ENCODE peak calls at places on chromosomes 16 and 17, in nine cellular contexts. One of them, this sample, is unnamed. For H3K4me1, the result is how much of the 10 kb centered on the place peaks cover.

GRCh38 chr16:84182104-84182503 is 4.8 kb downstream of the TAF1C start:
- DNase-seq in IMR-90: no peak
- DNase-seq in GM23338: no peak
- DNase-seq in endothelial cell of umbilical vein: no peak
- DNase-seq in cardiac muscle cell: no peak
- DNase-seq in prostate gland: no peak
- DNase-seq in endodermal cell: peak
- DNase-seq in tibial nerve: no peak
- DNase-seq in mammary epithelial cell: no peak
- DNase-seq in this sample: no peak

GRCh38 chr17:19647697-19648474 is 665 bp upstream of the ALDH3A2 start:
- DNase-seq in tibial nerve: peak
- DNase-seq in IMR-90: peak
- DNase-seq in mammary epithelial cell: peak
- DNase-seq in endothelial cell of umbilical vein: peak
- DNase-seq in cardiac muscle cell: peak
- DNase-seq in prostate gland: peak
- DNase-seq in endodermal cell: peak
- DNase-seq in GM23338: peak
- DNase-seq in this sample: peak

GRCh38 chr16:14289692-14290340 is 218.7 kb downstream of the MRTFB start:
- DNase-seq in tibial nerve: no peak
- DNase-seq in GM23338: peak
- DNase-seq in mammary epithelial cell: no peak
- DNase-seq in IMR-90: peak
- DNase-seq in endodermal cell: peak
- DNase-seq in cardiac muscle cell: peak
- DNase-seq in endothelial cell of umbilical vein: no peak
- DNase-seq in prostate gland: no peak
- DNase-seq in this sample: no peak

GRCh38 chr17:66764559-66764958 is 70.4 kb upstream of the CACNG5 start:
- DNase-seq in IMR-90: no peak
- DNase-seq in GM23338: no peak
- DNase-seq in prostate gland: no peak
- DNase-seq in cardiac muscle cell: no peak
- DNase-seq in endothelial cell of umbilical vein: no peak
- DNase-seq in mammary epithelial cell: no peak
- DNase-seq in tibial nerve: no peak
- DNase-seq in endodermal cell: no peak
- DNase-seq in this sample: no peak

GRCh38 chr17:31433091-31433790 is 41.8 kb downstream of the RAB11FIP4 start:
- DNase-seq in GM23338: no peak
- DNase-seq in prostate gland: no peak
- DNase-seq in IMR-90: no peak
- DNase-seq in endodermal cell: no peak
- DNase-seq in tibial nerve: no peak
- DNase-seq in mammary epithelial cell: no peak
- DNase-seq in cardiac muscle cell: no peak
- DNase-seq in endothelial cell of umbilical vein: peak
- DNase-seq in this sample: no peak

GRCh38 chr17:82244413-82245140 is 15.7 kb downstream of the SLC16A3 start:
- DNase-seq in endodermal cell: peak
- DNase-seq in endothelial cell of umbilical vein: peak
- DNase-seq in tibial nerve: no peak
- DNase-seq in IMR-90: no peak
- DNase-seq in GM23338: no peak
- DNase-seq in prostate gland: no peak
- DNase-seq in cardiac muscle cell: peak
- DNase-seq in mammary epithelial cell: no peak
- DNase-seq in this sample: no peak

GRCh38 chr17:31490991-31491793 is 99.7 kb downstream of the RAB11FIP4 start:
- DNase-seq in mammary epithelial cell: no peak
- DNase-seq in endothelial cell of umbilical vein: no peak
- DNase-seq in GM23338: no peak
- DNase-seq in cardiac muscle cell: no peak
- DNase-seq in tibial nerve: no peak
- DNase-seq in prostate gland: no peak
- DNase-seq in IMR-90: no peak
- DNase-seq in endodermal cell: no peak
- DNase-seq in this sample: no peak

GRCh38 chr17:7015587-7016020 is 3.2 kb downstream of the RNASEK start:
- DNase-seq in tibial nerve: no peak
- DNase-seq in prostate gland: no peak
- DNase-seq in cardiac muscle cell: no peak
- DNase-seq in IMR-90: no peak
- DNase-seq in endothelial cell of umbilical vein: no peak
- DNase-seq in mammary epithelial cell: no peak
- DNase-seq in GM23338: no peak
- DNase-seq in endodermal cell: peak
- DNase-seq in this sample: no peak

GRCh38 chr17:42541041-42541833 is 5.2 kb downstream of the NAGLU start:
- DNase-seq in endodermal cell: no peak
- DNase-seq in endothelial cell of umbilical vein: no peak
- DNase-seq in IMR-90: no peak
- DNase-seq in cardiac muscle cell: no peak
- DNase-seq in GM23338: no peak
- DNase-seq in tibial nerve: no peak
- DNase-seq in mammary epithelial cell: no peak
- DNase-seq in prostate gland: no peak
- DNase-seq in this sample: peak
- H3K4me3 ChIP-seq in endodermal cell: no peak
- H3K4me3 ChIP-seq in endothelial cell of umbilical vein: no peak
- H3K4me3 ChIP-seq in IMR-90: no peak
- H3K4me3 ChIP-seq in cardiac muscle cell: no peak
- H3K4me3 ChIP-seq in GM23338: no peak
- H3K4me3 ChIP-seq in tibial nerve: no peak
- H3K4me3 ChIP-seq in mammary epithelial cell: no peak
- H3K4me3 ChIP-seq in prostate gland: no peak
- H3K4me3 ChIP-seq in this sample: no peak

DNA sequence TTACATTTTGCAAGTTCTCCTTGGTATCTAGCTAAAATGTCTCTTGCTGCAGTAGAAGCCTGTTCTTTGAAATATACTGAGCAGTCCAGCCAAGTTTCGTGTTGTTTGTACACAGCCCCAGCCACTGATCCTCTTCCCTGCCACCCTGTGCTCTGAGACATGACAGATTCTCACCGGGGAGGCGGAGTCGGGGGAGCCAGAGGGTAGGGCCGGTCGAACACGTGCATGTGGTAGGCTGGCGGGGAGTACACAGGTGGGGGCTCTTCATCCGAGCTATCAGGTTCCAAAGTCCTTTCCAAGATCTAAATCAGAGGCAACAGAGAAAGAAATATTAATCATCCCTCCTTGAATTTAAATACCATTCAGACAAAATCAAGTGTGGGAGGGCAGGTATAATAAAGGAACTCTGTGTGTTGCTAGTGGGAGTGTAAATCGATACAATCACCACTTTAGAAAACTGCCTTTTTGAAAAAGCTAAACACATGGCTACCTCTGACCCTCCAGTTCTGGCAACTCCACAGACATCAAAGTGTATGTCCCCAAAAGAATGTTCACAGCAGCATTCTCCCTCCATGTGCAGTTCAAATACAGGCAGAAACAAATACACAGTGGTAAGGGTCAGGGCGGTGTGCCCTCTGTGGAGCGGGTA is 29.7 kb upstream of the MRPS23 start:
- DNase-seq in GM23338: no peak
- DNase-seq in cardiac muscle cell: no peak
- DNase-seq in prostate gland: peak
- DNase-seq in tibial nerve: no peak
- DNase-seq in endodermal cell: peak
- DNase-seq in endothelial cell of umbilical vein: no peak
- DNase-seq in mammary epithelial cell: no peak
- DNase-seq in IMR-90: no peak
- DNase-seq in this sample: no peak
- TF ChIP-seq CTCF in GM23338: no peak
- TF ChIP-seq CTCF in cardiac muscle cell: no peak
- TF ChIP-seq CTCF in prostate gland: no peak
- TF ChIP-seq CTCF in tibial nerve: no peak
- TF ChIP-seq CTCF in endodermal cell: no peak
- TF ChIP-seq CTCF in endothelial cell of umbilical vein: no peak
- TF ChIP-seq CTCF in mammary epithelial cell: no peak
- TF ChIP-seq CTCF in IMR-90: no peak
- TF ChIP-seq CTCF in this sample: no peak

GRCh38 chr17:73168667-73169066 is 3.9 kb downstream of the SSTR2 start:
- DNase-seq in IMR-90: no peak
- DNase-seq in cardiac muscle cell: no peak
- DNase-seq in endodermal cell: no peak
- DNase-seq in GM23338: no peak
- DNase-seq in prostate gland: no peak
- DNase-seq in mammary epithelial cell: no peak
- DNase-seq in tibial nerve: no peak
- DNase-seq in endothelial cell of umbilical vein: no peak
- DNase-seq in this sample: no peak

GRCh38 chr17:73170324-73170723 is 5.5 kb downstream of the SSTR2 start:
- DNase-seq in cardiac muscle cell: no peak
- DNase-seq in prostate gland: no peak
- DNase-seq in GM23338: no peak
- DNase-seq in IMR-90: no peak
- DNase-seq in endodermal cell: peak
- DNase-seq in endothelial cell of umbilical vein: no peak
- DNase-seq in mammary epithelial cell: no peak
- DNase-seq in tibial nerve: no peak
- DNase-seq in this sample: no peak

GRCh38 chr17:73166731-73167581 is 2.1 kb downstream of the SSTR2 start:
- DNase-seq in endodermal cell: no peak
- DNase-seq in endothelial cell of umbilical vein: no peak
- DNase-seq in cardiac muscle cell: no peak
- DNase-seq in mammary epithelial cell: no peak
- DNase-seq in IMR-90: no peak
- DNase-seq in prostate gland: no peak
- DNase-seq in tibial nerve: no peak
- DNase-seq in GM23338: no peak
- DNase-seq in this sample: no peak

GRCh38 chr17:73163043-73163442 is 1.8 kb upstream of the SSTR2 start:
- DNase-seq in tibial nerve: no peak
- DNase-seq in mammary epithelial cell: no peak
- DNase-seq in endodermal cell: no peak
- DNase-seq in prostate gland: no peak
- DNase-seq in GM23338: no peak
- DNase-seq in endothelial cell of umbilical vein: no peak
- DNase-seq in cardiac muscle cell: no peak
- DNase-seq in IMR-90: no peak
- DNase-seq in this sample: no peak

GRCh38 chr17:73165616-73166404 is 1.0 kb downstream of the SSTR2 start:
- DNase-seq in GM23338: peak
- DNase-seq in tibial nerve: no peak
- DNase-seq in endodermal cell: peak
- DNase-seq in IMR-90: no peak
- DNase-seq in cardiac muscle cell: no peak
- DNase-seq in mammary epithelial cell: no peak
- DNase-seq in endothelial cell of umbilical vein: no peak
- DNase-seq in prostate gland: no peak
- DNase-seq in this sample: no peak
- H3K4me1 ChIP-seq in GM23338: under half
- H3K4me1 ChIP-seq in tibial nerve: under half
- H3K4me1 ChIP-seq in endodermal cell: under half
- H3K4me1 ChIP-seq in IMR-90: under half
- H3K4me1 ChIP-seq in cardiac muscle cell: under half
- H3K4me1 ChIP-seq in mammary epithelial cell: under half
- H3K4me1 ChIP-seq in endothelial cell of umbilical vein: under half
- H3K4me1 ChIP-seq in prostate gland: under half
- H3K4me1 ChIP-seq in this sample: under half

GRCh38 chr16:73054131-73054496 is 6.2 kb upstream of the ZFHX3 start:
- DNase-seq in mammary epithelial cell: no peak
- DNase-seq in tibial nerve: no peak
- DNase-seq in endothelial cell of umbilical vein: no peak
- DNase-seq in GM23338: peak
- DNase-seq in cardiac muscle cell: peak
- DNase-seq in IMR-90: no peak
- DNase-seq in prostate gland: no peak
- DNase-seq in endodermal cell: peak
- DNase-seq in this sample: no peak
- H3K4me3 ChIP-seq in mammary epithelial cell: no peak
- H3K4me3 ChIP-seq in tibial nerve: no peak
- H3K4me3 ChIP-seq in endothelial cell of umbilical vein: no peak
- H3K4me3 ChIP-seq in GM23338: peak
- H3K4me3 ChIP-seq in cardiac muscle cell: no peak
- H3K4me3 ChIP-seq in IMR-90: no peak
- H3K4me3 ChIP-seq in prostate gland: no peak
- H3K4me3 ChIP-seq in endodermal cell: no peak
- H3K4me3 ChIP-seq in this sample: no peak

DNA sequence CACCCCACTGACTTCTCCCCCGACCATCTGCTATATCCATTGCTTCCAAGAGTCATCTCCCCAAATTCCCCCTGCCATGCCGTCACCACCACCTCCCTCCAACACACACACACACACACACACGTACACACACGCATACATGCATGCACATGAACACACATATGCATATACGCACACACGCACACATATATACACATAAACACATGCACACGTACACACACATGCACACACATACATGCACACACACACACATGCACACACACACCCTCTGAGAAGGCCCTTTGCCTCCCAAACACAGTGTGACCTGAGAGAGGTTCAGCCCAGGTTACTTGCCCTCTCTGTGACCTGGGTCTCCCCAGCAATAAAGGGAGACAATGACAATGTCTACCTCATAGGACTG is 95.1 kb downstream of the ZNF423 start:
- DNase-seq in prostate gland: no peak
- DNase-seq in IMR-90: no peak
- DNase-seq in mammary epithelial cell: no peak
- DNase-seq in tibial nerve: no peak
- DNase-seq in GM23338: no peak
- DNase-seq in endodermal cell: no peak
- DNase-seq in cardiac muscle cell: no peak
- DNase-seq in endothelial cell of umbilical vein: no peak
- DNase-seq in this sample: no peak
- TF ChIP-seq CTCF in prostate gland: no peak
- TF ChIP-seq CTCF in IMR-90: no peak
- TF ChIP-seq CTCF in mammary epithelial cell: no peak
- TF ChIP-seq CTCF in tibial nerve: no peak
- TF ChIP-seq CTCF in GM23338: no peak
- TF ChIP-seq CTCF in endodermal cell: no peak
- TF ChIP-seq CTCF in cardiac muscle cell: no peak
- TF ChIP-seq CTCF in endothelial cell of umbilical vein: no peak
- TF ChIP-seq CTCF in this sample: no peak

This sample was measured in mucosa of descending colon.